ENCODE peak calls at places on chromosome 20, in eight cellular contexts. N is nephron progenitor cell; I is transverse colon; W is stimulated activated CD4-positive, alpha-beta T cell treated with anti-CD3 and anti-CD28 coated beads, Interleukin-1b, Interleukin-23, amount 100 ng/mL, for 48 hours; K is heart left ventricle; D is uterus; V is endothelial cell of umbilical vein; Y is body of pancreas. H is an unnamed sample.

GRCh38 chr20:38982291-38982690 is 20.1 kb downstream of the DHX35 start:
- DNase-seq in I (no peak), N (no peak), K (no peak), W (no peak), V (no peak), D (no peak), Y (no peak), H (no peak)

GRCh38 chr20:33443512-33444239 is at the start of gene SNTA1:
- DNase-seq in N (peak), V (peak), W (peak), Y (peak), D (peak), K (peak), I (peak), H (peak)

GRCh38 chr20:23161968-23162696 is 76.0 kb upstream of the CD93 start:
- DNase-seq in D (peak), Y (peak), W (no peak), N (no peak), K (peak), I (peak), V (peak), H (no peak)

GRCh38 chr20:63973160-63973479 is 3.4 kb upstream of the ZNF512B start:
- DNase-seq in K (no peak), D (no peak), Y (no peak), I (no peak), N (no peak), V (no peak), W (no peak), H (no peak)

GRCh38 chr20:62528983-62529891 is 53.4 kb upstream of the GATA5 start:
- DNase-seq in V (no peak), I (no peak), K (no peak), W (no peak), N (no peak), Y (no peak), D (no peak), H (no peak)

GRCh38 chr20:2767768-2768631 is 32.4 kb downstream of the CPXM1 start:
- DNase-seq in W (no peak), V (peak), N (no peak), I (no peak), K (peak), Y (peak), D (peak), H (no peak)

GRCh38 chr20:17654649-17655285 is 27.3 kb downstream of the RRBP1 start:
- DNase-seq in V (peak), W (no peak), N (peak), I (peak), Y (peak), K (no peak), D (peak), H (no peak)

GRCh38 chr20:38804682-38805501 is 605 bp upstream of the PPP1R16B start:
- DNase-seq in W (peak), Y (no peak), N (no peak), D (no peak), I (peak), K (no peak), V (peak), H (no peak)

GRCh38 chr20:45927071-45927878 is 7.2 kb upstream of the PCIF1 start:
- DNase-seq in W (no peak), D (no peak), K (no peak), Y (no peak), I (no peak), V (no peak), N (no peak), H (no peak)

GRCh38 chr20:13610205-13610604 is 28.5 kb downstream of the TASP1 start:
- DNase-seq in V (no peak), I (no peak), Y (no peak), D (no peak), K (no peak), N (no peak), W (no peak), H (no peak)

GRCh38 chr20:59837623-59838394 is 95.6 kb downstream of the SYCP2 start:
- DNase-seq in V (no peak), N (no peak), K (no peak), W (no peak), Y (no peak), I (no peak), D (no peak), H (no peak)

GRCh38 chr20:63064745-63065711 is 58.3 kb upstream of the BHLHE23 start:
- DNase-seq in W (no peak), K (peak), Y (no peak), D (no peak), I (no peak), N (no peak), V (no peak), H (no peak)

GRCh38 chr20:61817061-61817460 is 248.6 kb downstream of the TAF4 start:
- DNase-seq in V (no peak), D (no peak), K (peak), Y (no peak), W (no peak), N (no peak), I (no peak), H (no peak)

GRCh38 chr20:36796868-36797267 is 23.3 kb upstream of the DSN1 start:
- DNase-seq in V (no peak), D (no peak), Y (no peak), K (no peak), W (no peak), I (no peak), N (no peak), H (no peak)

GRCh38 chr20:6081236-6081635 is 27.4 kb upstream of the LRRN4 start:
- DNase-seq in V (no peak), N (no peak), D (no peak), Y (no peak), W (no peak), I (no peak), K (no peak), H (no peak)

GRCh38 chr20:5513975-5514516 is 197.3 kb upstream of the PROKR2 start:
- DNase-seq in I (peak), D (no peak), W (no peak), K (no peak), V (no peak), Y (no peak), N (no peak), H (no peak)

GRCh38 chr20:23782366-23782983 is 31.7 kb upstream of the CST1 start:
- DNase-seq in Y (peak), N (peak), V (peak), W (peak), D (no peak), K (no peak), I (no peak), H (no peak)

GRCh38 chr20:37481610-37482009 is 39.4 kb upstream of the NNAT start:
- DNase-seq in W (no peak), N (no peak), V (no peak), I (no peak), Y (no peak), K (no peak), D (no peak), H (peak)

GRCh38 chr20:757509-757908 is 10.8 kb downstream of the SLC52A3 start:
- DNase-seq in W (no peak), D (no peak), Y (no peak), V (no peak), I (no peak), K (no peak), N (no peak), H (no peak)

GRCh38 chr20:10671850-10672578 is 1.8 kb downstream of the JAG1 start:
- DNase-seq in N (peak), W (no peak), I (peak), K (peak), Y (peak), D (peak), V (peak), H (no peak)

GRCh38 chr20:49914310-49915117 is 815 bp downstream of the SPATA2 start:
- DNase-seq in Y (peak), K (no peak), N (no peak), D (no peak), W (no peak), I (no peak), V (peak), H (peak)

GRCh38 chr20:44526129-44526528 is 4.3 kb upstream of the SERINC3 start:
- DNase-seq in Y (no peak), D (no peak), I (no peak), K (no peak), N (no peak), V (peak), W (no peak), H (no peak)

GRCh38 chr20:11958852-11959251 is 41.2 kb downstream of the BTBD3 start:
- DNase-seq in I (no peak), W (no peak), N (no peak), K (peak), V (no peak), D (peak), Y (no peak), H (no peak)

GRCh38 chr20:20410678-20411077 is 42.8 kb downstream of the INSM1 start:
- DNase-seq in D (no peak), K (peak), N (peak), W (no peak), V (peak), Y (peak), I (peak), H (peak)

GRCh38 chr20:50788045-50788867 is 6.6 kb upstream of the BCAS4 start:
- DNase-seq in W (no peak), N (no peak), V (no peak), D (peak), I (no peak), K (peak), Y (peak), H (peak)

GRCh38 chr20:56202493-56203077 is 45.9 kb upstream of the MC3R start:
- DNase-seq in K (no peak), V (no peak), W (no peak), Y (no peak), I (no peak), D (no peak), N (no peak), H (no peak)

GRCh38 chr20:34997171-34997570 is 41.5 kb downstream of the MYH7B start:
- DNase-seq in W (no peak), I (peak), K (no peak), Y (no peak), D (peak), N (no peak), V (no peak), H (peak)

GRCh38 chr20:20520776-20521175 is 152.9 kb downstream of the INSM1 start:
- DNase-seq in Y (no peak), I (no peak), D (no peak), N (no peak), V (no peak), W (no peak), K (no peak), H (no peak)

GRCh38 chr20:49814057-49814675 is 1.5 kb downstream of the SLC9A8 start:
- DNase-seq in N (no peak), I (no peak), D (no peak), Y (no peak), K (no peak), W (no peak), V (no peak), H (no peak)

GRCh38 chr20:54368578-54368977 is 106.8 kb upstream of the DOK5 start:
- DNase-seq in Y (no peak), D (no peak), K (no peak), W (no peak), N (no peak), I (no peak), V (no peak), H (peak)

GRCh38 chr20:63268671-63269439 is 3.8 kb upstream of the ARFGAP1 start:
- DNase-seq in I (no peak), D (no peak), Y (no peak), W (no peak), N (peak), V (no peak), K (no peak), H (peak)

GRCh38 chr20:36487069-36487468 is 54.2 kb upstream of the MYL9 start:
- DNase-seq in N (no peak), K (no peak), Y (no peak), V (no peak), D (no peak), I (no peak), W (no peak), H (no peak)

GRCh38 chr20:6959900-6960312 is 192.4 kb downstream of the BMP2 start:
- DNase-seq in N (no peak), W (no peak), V (peak), K (no peak), I (no peak), Y (no peak), D (no peak), H (no peak)

GRCh38 chr20:44609006-44609510 is 26.7 kb downstream of the PKIG start:
- DNase-seq in N (no peak), V (no peak), Y (no peak), I (no peak), W (no peak), D (no peak), K (no peak), H (no peak)

GRCh38 chr20:59159822-59160740 is 3.5 kb upstream of the ZNF831 start:
- DNase-seq in W (peak), D (no peak), V (no peak), I (peak), N (no peak), K (no peak), Y (no peak), H (no peak)

GRCh38 chr20:42074944-42075343 is 456.8 kb upstream of the CHD6 start:
- DNase-seq in I (no peak), N (no peak), D (no peak), K (no peak), V (no peak), W (no peak), Y (no peak), H (no peak)